ENCODE peak calls at places on chromosomes 6 and 20, in four cellular contexts. P is foreskin fibroblast, S is T-helper 2 cell, T is mucosa of descending colon. H is an unnamed sample.

GRCh38 chr6:43074847-43075741 is 1.0 kb upstream of the PTK7 start:
- DNase-seq in P (peak), T (no peak), S (no peak), H (no peak)

GRCh38 chr20:42204261-42204660 is 586.1 kb upstream of the CHD6 start:
- DNase-seq in S (no peak), T (no peak), P (no peak), H (no peak)

GRCh38 chr6:148192310-148192709 is 150.3 kb upstream of the SASH1 start:
- DNase-seq in P (peak), T (no peak), S (no peak), H (no peak)

GRCh38 chr6:158620963-158621693 is 23.4 kb downstream of the DYNLT1 start:
- DNase-seq in P (no peak), T (no peak), S (no peak), H (no peak)

GRCh38 chr6:57089265-57089664 is 723 bp upstream of the ZNF451 start:
- DNase-seq in S (no peak), P (no peak), T (no peak), H (no peak)

GRCh38 chr20:62707981-62708521 is 585 bp upstream of the NTSR1 start:
- DNase-seq in P (peak), S (no peak), T (no peak), H (no peak)

GRCh38 chr20:38658879-38659612 is 57.4 kb downstream of the ARHGAP40 start:
- DNase-seq in S (peak), T (peak), P (peak), H (no peak)

GRCh38 chr6:15501806-15502450 is 160.9 kb downstream of the DTNBP1 start:
- DNase-seq in T (peak), P (peak), S (no peak), H (no peak)

GRCh38 chr20:16947346-16947943 is 199.3 kb downstream of the OTOR start:
- DNase-seq in T (no peak), S (no peak), P (no peak), H (no peak)

GRCh38 chr6:152380351-152380767 is 256.8 kb downstream of the SYNE1 start:
- DNase-seq in S (no peak), P (peak), T (no peak), H (no peak)

GRCh38 chr6:52049252-52050050 is 38.0 kb downstream of the PKHD1 start:
- DNase-seq in T (no peak), P (peak), S (no peak), H (no peak)

GRCh38 chr20:57568960-57569359 is 8.1 kb downstream of the PCK1 start:
- DNase-seq in S (no peak), P (no peak), T (no peak), H (no peak)

GRCh38 chr6:111030008-111031006 is 48.5 kb downstream of the RPF2 start:
- DNase-seq in S (no peak), P (peak), T (no peak), H (no peak)

GRCh38 chr6:116278853-116279231 is 888 bp downstream of the TSPYL1 start:
- DNase-seq in P (no peak), T (no peak), S (no peak), H (peak)

GRCh38 chr6:22296936-22297335 is at the start of gene PRL:
- DNase-seq in T (no peak), S (no peak), P (no peak), H (no peak)

GRCh38 chr6:167226791-167227190 is 64.3 kb upstream of the UNC93A start:
- DNase-seq in T (no peak), S (no peak), P (no peak), H (no peak)

GRCh38 chr6:32189082-32189741 is 790 bp downstream of the PBX2 start:
- DNase-seq in S (no peak), T (no peak), P (no peak), H (no peak)

GRCh38 chr6:39803872-39804271 is 11.7 kb downstream of the DAAM2 start:
- DNase-seq in S (no peak), P (no peak), T (no peak), H (no peak)

GRCh38 chr6:44342052-44342451 is 398 bp upstream of the SPATS1 start:
- DNase-seq in T (no peak), S (no peak), P (peak), H (no peak)

GRCh38 chr20:33125983-33126382 is 42.0 kb upstream of the BPIFA2 start:
- DNase-seq in P (no peak), T (no peak), S (no peak), H (no peak)

GRCh38 chr6:97085772-97086171 is 161.2 kb downstream of the KLHL32 start:
- DNase-seq in S (no peak), P (peak), T (no peak), H (no peak)

GRCh38 chr20:3318226-3318884 is 79.4 kb upstream of the SLC4A11 start:
- DNase-seq in S (no peak), T (no peak), P (no peak), H (no peak)

GRCh38 chr6:17585766-17586502 is 14.2 kb upstream of the FAM8A1 start:
- DNase-seq in T (no peak), S (no peak), P (no peak), H (no peak)

GRCh38 chr6:14001329-14002012 is 76.7 kb downstream of the RNF182 start:
- DNase-seq in S (no peak), T (no peak), P (peak), H (no peak)

GRCh38 chr6:37766717-37767116 is 52.8 kb upstream of the ZFAND3 start:
- DNase-seq in P (no peak), S (no peak), T (no peak), H (no peak)

GRCh38 chr6:50591135-50591534 is 122.2 kb upstream of the TFAP2D start:
- DNase-seq in S (no peak), P (no peak), T (no peak), H (no peak)

GRCh38 chr6:106579281-106579680 is 50.0 kb downstream of the RTN4IP1 start:
- DNase-seq in S (no peak), P (peak), T (no peak), H (no peak)

GRCh38 chr20:50333131-50333530 is 142.5 kb downstream of the CEBPB start:
- DNase-seq in P (no peak), T (no peak), S (no peak), H (no peak)

GRCh38 chr20:62064788-62065668 is 653 bp downstream of the TAF4 start:
- DNase-seq in P (peak), S (no peak), T (peak), H (no peak)

GRCh38 chr6:163790296-163790840 is 375.9 kb downstream of the QKI start:
- DNase-seq in T (no peak), S (no peak), P (no peak), H (no peak)

GRCh38 chr6:116314878-116315277 is 35.1 kb upstream of the TSPYL1 start:
- DNase-seq in P (no peak), T (no peak), S (no peak), H (no peak)

GRCh38 chr6:165571721-165572132 is 91.3 kb downstream of the PDE10A start:
- DNase-seq in T (no peak), S (no peak), P (no peak), H (no peak)

GRCh38 chr6:35731414-35731735 is 5.5 kb upstream of the ARMC12 start:
- DNase-seq in S (peak), T (peak), P (peak), H (peak)

GRCh38 chr6:134729590-134729989 is 220.3 kb downstream of the ALDH8A1 start:
- DNase-seq in P (peak), S (no peak), T (no peak), H (no peak)

GRCh38 chr6:113854531-113855499 is 2.3 kb upstream of the MARCKS start:
- DNase-seq in P (peak), S (no peak), T (peak), H (peak)

GRCh38 chr20:61127311-61128044 is 124.6 kb upstream of the CDH4 start:
- DNase-seq in S (no peak), P (peak), T (no peak), H (no peak)

GRCh38 chr6:106973841-106974336 is 640 bp downstream of the CD24 start:
- DNase-seq in S (no peak), T (no peak), P (peak), H (no peak)

GRCh38 chr6:88867841-88868558 is 95.4 kb downstream of the RNGTT start:
- DNase-seq in T (no peak), P (peak), S (no peak), H (no peak)

H was measured in T-helper 17 cell.